ENCODE peak calls at places on chromosomes 5 and 9, in five cellular contexts. T is pancreas, D is mammary epithelial cell, C is testis, Y is astrocyte. Q is an unnamed sample.

GRCh38 chr9:126856326-126856877 is 4.0 kb upstream of the ZBTB34 start:
- DNase-seq in T (no peak), D (no peak), C (no peak), Y (no peak), Q (no peak)

GRCh38 chr5:105789246-105789645 is 1881.5 kb downstream of the EFNA5 start:
- DNase-seq in T (no peak), D (no peak), C (no peak), Y (no peak), Q (no peak)

GRCh38 chr9:110160685-110161084 is 47.3 kb downstream of the C9orf152 start:
- DNase-seq in T (no peak), D (no peak), C (no peak), Y (no peak), Q (no peak)

GRCh38 chr5:124790261-124790894 is 43.9 kb upstream of the ZNF608 start:
- DNase-seq in T (no peak), D (peak; percentile 54), C (no peak), Y (peak; percentile 67), Q (peak; percentile 34)

GRCh38 chr5:124277767-124278536 is 468.5 kb downstream of the ZNF608 start:
- DNase-seq in T (no peak), D (no peak), C (no peak), Y (no peak), Q (no peak)

GRCh38 chr5:107783551-107783950 is 112.8 kb upstream of the EFNA5 start:
- DNase-seq in T (no peak), D (no peak), C (no peak), Y (peak; percentile 61), Q (peak; percentile 4)

GRCh38 chr5:120454094-120454798 is 9.9 kb upstream of the PRR16 start:
- DNase-seq in T (no peak), D (peak; percentile 59), C (no peak), Y (peak; percentile 88), Q (peak; percentile 92)

GRCh38 chr9:69753830-69754229 is 6.0 kb downstream of the PTAR1 start:
- DNase-seq in T (no peak), D (no peak), C (no peak), Y (no peak), Q (no peak)

GRCh38 chr5:39072915-39073758 is 1.1 kb downstream of the RICTOR start:
- DNase-seq in T (peak; percentile 65), D (peak; percentile 61), C (peak; percentile 65), Y (peak; percentile 37), Q (peak; percentile 29)

GRCh38 chr9:98071737-98072136 is 15.2 kb downstream of the NANS start:
- DNase-seq in T (no peak), D (no peak), C (no peak), Y (no peak), Q (no peak)

GRCh38 chr9:89811356-89811755 is 206.5 kb downstream of the GADD45G start:
- DNase-seq in T (no peak), D (no peak), C (peak; percentile 7), Y (no peak), Q (no peak)

GRCh38 chr9:32843295-32843694 is 60.0 kb downstream of the TMEM215 start:
- DNase-seq in T (no peak), D (no peak), C (no peak), Y (no peak), Q (no peak)

GRCh38 chr5:16934669-16935068 is 1.4 kb downstream of the MYO10 start:
- DNase-seq in T (no peak), D (peak; percentile 30), C (peak; percentile 38), Y (peak; percentile 50), Q (peak; percentile 58)

GRCh38 chr9:86602715-86603114 is 248.5 kb upstream of the TUT7 start:
- DNase-seq in T (no peak), D (no peak), C (no peak), Y (no peak), Q (no peak)

GRCh38 chr5:79702606-79703380 is 13.2 kb downstream of the CMYA5 start:
- DNase-seq in T (no peak), D (peak; percentile 56), C (no peak), Y (no peak), Q (peak; percentile 25)

GRCh38 chr5:114148253-114148652 is 213.6 kb upstream of the KCNN2 start:
- DNase-seq in T (peak; percentile 56), D (no peak), C (no peak), Y (no peak), Q (no peak)

GRCh38 chr5:44332360-44332971 is 56.8 kb downstream of the FGF10 start:
- DNase-seq in T (no peak), D (peak; percentile 32), C (no peak), Y (no peak), Q (peak; percentile 72)

GRCh38 chr5:111099058-111099778 is 7.1 kb downstream of the WDR36 start:
- DNase-seq in T (no peak), D (no peak), C (no peak), Y (peak; percentile 14), Q (peak; percentile 68)

GRCh38 chr9:116055536-116055935 is 98.1 kb upstream of the PAPPA start:
- DNase-seq in T (no peak), D (peak; percentile 10), C (no peak), Y (no peak), Q (no peak)

GRCh38 chr5:112386716-112387115 is 32.4 kb downstream of the EPB41L4A start:
- DNase-seq in T (no peak), D (no peak), C (no peak), Y (no peak), Q (no peak)

GRCh38 chr9:90898229-90898628 is 96.6 kb downstream of the SYK start:
- DNase-seq in T (no peak), D (no peak), C (no peak), Y (no peak), Q (peak; percentile 16)

GRCh38 chr9:124480621-124480981 is 26.6 kb downstream of the NR5A1 start:
- DNase-seq in T (no peak), D (peak; percentile 20), C (no peak), Y (no peak), Q (peak; percentile 4)

GRCh38 chr5:6115866-6116265 is 262.5 kb downstream of the MED10 start:
- DNase-seq in T (no peak), D (no peak), C (peak; percentile 18), Y (no peak), Q (no peak)

GRCh38 chr9:77163889-77164288 is 13.4 kb upstream of the VPS13A start:
- DNase-seq in T (no peak), D (peak; percentile 65), C (no peak), Y (peak; percentile 20), Q (peak; percentile 86)

DNA sequence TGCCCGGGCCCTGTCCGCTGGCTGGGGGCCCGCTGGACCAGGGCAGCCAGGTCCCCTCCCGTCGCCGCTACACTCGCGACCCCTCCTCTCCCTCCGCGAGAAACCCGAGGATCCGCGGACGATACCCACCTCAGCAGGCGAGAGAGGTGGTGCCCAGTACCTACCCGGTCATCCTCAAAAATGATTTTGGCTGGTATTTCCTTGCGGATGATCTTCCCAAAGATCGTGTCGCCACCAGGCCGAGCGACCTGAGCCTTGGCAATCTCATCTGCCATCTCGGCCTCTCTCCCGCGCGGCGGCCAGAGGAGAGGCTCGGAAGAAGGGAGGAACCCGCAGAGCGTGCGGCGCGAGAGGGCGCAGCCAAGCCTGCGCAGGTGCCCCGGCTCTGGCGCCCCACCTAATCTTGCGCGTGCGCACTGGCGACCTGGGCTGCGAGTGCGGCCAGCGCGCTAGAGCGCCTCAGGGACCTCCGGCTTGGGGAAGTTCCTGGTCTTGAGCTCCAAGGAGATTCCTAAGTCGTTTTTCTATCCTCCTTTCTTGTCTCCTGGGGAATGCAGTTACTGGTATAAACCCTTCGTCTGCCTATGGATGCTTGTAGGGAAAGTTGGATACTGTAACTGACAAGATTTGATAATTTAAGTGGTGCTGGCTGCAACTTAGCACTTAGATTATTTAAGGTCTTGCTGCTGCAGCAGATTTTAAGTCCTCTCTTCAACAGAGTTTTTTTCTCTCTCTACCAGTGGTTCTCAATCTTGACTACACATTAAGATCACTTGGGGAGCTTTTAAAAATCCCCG is at the start of gene HINT1:
- DNase-seq in T (peak; percentile 92), D (peak; percentile 92), C (peak; percentile 92), Y (peak; percentile 68), Q (peak; percentile 85)
- TF ChIP-seq CTCF in T (no peak), D (peak; percentile 45), C (peak; percentile 24), Y (no peak), Q (no peak)

DNA sequence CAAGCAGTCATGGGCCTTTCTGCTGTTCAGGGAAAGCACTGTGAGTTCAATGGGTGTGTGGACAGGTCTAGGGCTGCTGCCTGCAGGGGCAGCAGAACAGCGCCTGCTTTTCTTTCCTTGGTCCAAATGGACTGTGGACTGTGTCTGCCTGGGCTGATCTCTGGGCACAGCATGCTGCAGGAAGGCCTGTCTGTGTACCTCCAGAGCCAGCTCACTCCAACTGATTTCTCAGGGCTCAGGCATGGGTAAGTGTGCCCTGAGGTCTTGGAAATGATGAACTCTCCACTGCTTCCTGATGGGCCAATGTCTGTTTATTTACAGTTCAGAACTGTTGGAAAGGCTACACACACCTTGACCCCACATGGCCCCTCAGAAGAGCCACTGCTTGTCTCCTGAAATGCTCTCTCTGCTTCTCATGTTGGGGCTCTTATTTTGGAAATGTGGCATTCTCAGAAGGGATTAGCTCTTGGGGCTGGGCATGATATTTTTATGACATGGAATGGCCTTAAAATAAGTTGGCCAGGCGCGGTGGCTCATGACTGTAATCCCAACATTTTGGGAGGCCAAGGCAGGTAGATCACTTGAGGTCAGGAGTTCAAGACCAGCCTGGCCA is 27.0 kb downstream of the SLC22A4 start:
- DNase-seq in T (no peak), D (no peak), C (no peak), Y (no peak), Q (no peak)
- TF ChIP-seq CTCF in T (no peak), D (no peak), C (no peak), Y (no peak), Q (no peak)

GRCh38 chr5:139683295-139684271 is 35.4 kb downstream of the CXXC5 start:
- DNase-seq in T (no peak), D (no peak), C (no peak), Y (no peak), Q (no peak)

GRCh38 chr5:139684350-139684880 is 36.3 kb downstream of the CXXC5 start:
- DNase-seq in T (no peak), D (no peak), C (no peak), Y (no peak), Q (no peak)

GRCh38 chr5:139685886-139686285 is 37.7 kb downstream of the CXXC5 start:
- DNase-seq in T (no peak), D (no peak), C (no peak), Y (no peak), Q (no peak)

GRCh38 chr5:139686356-139686918 is 38.3 kb downstream of the CXXC5 start:
- DNase-seq in T (no peak), D (no peak), C (no peak), Y (no peak), Q (no peak)

DNA sequence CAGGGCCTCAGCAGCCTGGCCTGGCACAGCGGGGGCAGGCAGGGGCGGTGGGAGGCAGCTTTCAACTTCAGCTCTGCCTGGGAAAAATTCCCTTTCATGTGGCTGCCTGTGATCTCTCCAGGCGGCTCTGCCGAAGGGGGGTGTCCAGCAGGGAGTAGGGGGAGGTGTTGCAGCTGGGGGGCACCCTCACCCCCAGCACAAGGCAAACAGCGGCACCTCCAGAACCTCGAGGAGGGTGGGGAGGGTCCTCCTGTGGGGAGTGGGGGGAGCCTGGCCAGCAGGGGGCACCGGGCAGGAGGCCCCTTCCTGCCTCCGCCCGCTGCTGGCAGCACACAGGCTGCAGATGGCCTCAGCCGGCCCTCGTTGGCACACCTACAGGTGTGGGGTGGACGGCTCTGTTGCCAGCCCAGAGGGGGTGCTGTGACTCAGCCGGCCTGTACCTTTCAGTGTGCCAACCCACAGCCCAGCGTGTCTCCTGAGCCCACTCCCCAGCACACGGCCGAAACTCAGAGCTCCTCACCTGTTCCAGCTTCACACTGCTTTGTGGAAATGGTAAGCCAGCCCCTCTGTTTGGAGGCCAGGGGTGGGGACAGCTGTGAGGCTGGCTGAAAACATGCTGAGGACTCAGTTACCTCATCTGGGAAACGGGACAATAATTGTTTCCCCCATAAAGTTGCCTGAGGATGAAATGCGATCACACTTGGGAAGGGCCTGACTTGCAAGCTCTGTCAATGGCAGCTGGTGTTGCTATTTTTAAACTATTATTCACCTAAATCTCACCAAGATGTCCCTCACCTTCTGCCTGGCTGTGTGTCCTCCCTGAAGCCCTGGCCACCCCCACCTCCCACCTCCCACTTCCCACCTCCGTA is 37.0 kb downstream of the CXXC5 start:
- DNase-seq in T (peak; percentile 80), D (no peak), C (no peak), Y (no peak), Q (no peak)
- TF ChIP-seq CTCF in T (peak; percentile 22), D (peak; percentile 4), C (no peak), Y (no peak), Q (no peak)

GRCh38 chr9:33942471-33943083 is 106.1 kb downstream of the UBAP2 start:
- DNase-seq in T (no peak), D (peak; percentile 63), C (no peak), Y (peak; percentile 63), Q (peak; percentile 82)
- TF ChIP-seq CTCF in T (no peak), D (peak; percentile 31), C (no peak), Y (peak; percentile 56), Q (peak; percentile 63)